ENCODE peak calls at places on chromosomes 5 and 9, in eight cellular contexts. V is fibroblast of lung; N is CD8-positive, alpha-beta memory T cell; H is amniotic epithelial cell; O is psoas muscle; X is effector CD4-positive, alpha-beta T cell; I is A172; C is GM04504. L is an unnamed sample.

GRCh38 chr9:4866239-4866969 is 73.7 kb downstream of the RCL1 start:
- DNase-seq in H (peak), V (no peak), X (no peak), O (no peak), C (no peak), N (no peak), I (no peak), L (peak)

GRCh38 chr5:96896806-96897205 is 20.5 kb downstream of the ERAP2 start:
- DNase-seq in H (no peak), O (no peak), I (no peak), C (no peak), N (no peak), X (no peak), V (no peak), L (no peak)

GRCh38 chr5:135454946-135455345 is 2.8 kb upstream of the TIFAB start:
- DNase-seq in C (no peak), V (no peak), I (no peak), N (no peak), O (no peak), X (no peak), H (no peak), L (no peak)

GRCh38 chr5:169256191-169256590 is 44.7 kb downstream of the SLIT3 start:
- DNase-seq in H (no peak), I (no peak), N (no peak), O (no peak), V (no peak), C (no peak), X (no peak), L (no peak)

GRCh38 chr5:34756781-34757624 is 82.0 kb upstream of the TTC23L start:
- DNase-seq in I (no peak), O (no peak), H (peak), C (no peak), V (peak), X (no peak), N (no peak), L (no peak)

GRCh38 chr9:94869415-94869838 is 142.9 kb downstream of the AOPEP start:
- DNase-seq in I (peak), V (no peak), X (no peak), H (peak), N (no peak), O (no peak), C (no peak), L (peak)

GRCh38 chr9:98045234-98046160 is 11.0 kb upstream of the NANS start:
- DNase-seq in C (no peak), X (peak), I (peak), O (no peak), N (peak), V (no peak), H (peak), L (no peak)

GRCh38 chr5:103525366-103525765 is 37.2 kb downstream of the NUDT12 start:
- DNase-seq in N (no peak), I (no peak), O (no peak), X (no peak), C (no peak), V (no peak), H (peak), L (no peak)

GRCh38 chr5:43425965-43426364 is 13.8 kb upstream of the CCL28 start:
- DNase-seq in N (no peak), O (no peak), I (peak), H (peak), C (peak), X (no peak), V (peak), L (peak)

GRCh38 chr9:34628656-34629491 is at the start of gene ARID3C:
- DNase-seq in I (no peak), V (no peak), C (no peak), X (no peak), O (no peak), H (no peak), N (peak), L (no peak)

L was measured in IMR-90.